ENCODE peak calls at places on chromosomes 13 and 19, in ten cellular contexts. K is stimulated activated CD8-positive, alpha-beta memory T cell treated with anti-CD3 and anti-CD28 coated beads, Interleukin-15, amount 100 ng/mL, for 4 hours; F is tibial artery; Z is HS-5; D is naive thymus-derived CD4-positive, alpha-beta T cell; P is dermis microvascular lymphatic vessel endothelial cell; E is activated CD4-positive, alpha-beta T cell treated with anti-CD3 and anti-CD28 coated beads, Interleukin-2, amount 50 U/mL, for 48 hours; B is ureter; V is NCI-H1436; G is stimulated activated CD4-positive, alpha-beta T cell treated with anti-CD3 and anti-CD28 coated beads, Interleukin-4, amount 100 ng/mL, for 24 hours. N is an unnamed sample.

GRCh38 chr19:45275370-45275971 is 24.4 kb downstream of the MARK4 start:
- DNase-seq in D (no peak), E (no peak), K (no peak), B (no peak), F (no peak), P (no peak), V (no peak), G (no peak), Z (no peak), N (no peak)

GRCh38 chr19:8377598-8377997 is 12.6 kb upstream of the RAB11B start:
- DNase-seq in P (no peak), Z (no peak), D (no peak), F (no peak), G (no peak), V (no peak), K (no peak), E (no peak), B (no peak), N (no peak)

GRCh38 chr19:55098716-55099556 is 18.5 kb downstream of the PPP1R12C start:
- DNase-seq in D (no peak), G (no peak), P (no peak), Z (no peak), K (no peak), B (no peak), F (no peak), V (no peak), E (no peak), N (no peak)

GRCh38 chr13:41311607-41312500 is 787 bp downstream of the NAA16 start:
- DNase-seq in G (peak), V (no peak), K (peak), P (no peak), F (peak), E (peak), Z (no peak), D (peak), B (peak), N (no peak)

GRCh38 chr19:28586501-28586900 is 626.5 kb downstream of the UQCRFS1 start:
- DNase-seq in D (no peak), G (no peak), E (no peak), V (no peak), K (no peak), Z (no peak), B (no peak), P (no peak), F (no peak), N (no peak)

GRCh38 chr19:1250374-1251232 is 2.2 kb downstream of the MIDN start:
- DNase-seq in Z (no peak), V (peak), P (no peak), B (peak), G (no peak), K (no peak), D (peak), E (no peak), F (no peak), N (no peak)

GRCh38 chr13:74026753-74027152 is 107.5 kb downstream of the KLF12 start:
- DNase-seq in Z (no peak), V (no peak), B (peak), F (no peak), E (peak), G (peak), P (no peak), K (peak), D (peak), N (no peak)

GRCh38 chr19:42193706-42194105 is 23.8 kb downstream of the DEDD2 start:
- DNase-seq in G (no peak), Z (no peak), D (no peak), F (no peak), V (no peak), B (no peak), E (no peak), P (no peak), K (no peak), N (peak)

GRCh38 chr19:39550197-39550596 is 10.2 kb upstream of the EID2 start:
- DNase-seq in P (no peak), V (no peak), Z (no peak), G (no peak), E (no peak), F (no peak), D (no peak), B (no peak), K (no peak), N (no peak)

GRCh38 chr19:13029893-13030292 is 34.6 kb downstream of the NFIX start:
- DNase-seq in Z (no peak), K (no peak), V (peak), P (no peak), F (no peak), B (no peak), E (peak), G (no peak), D (no peak), N (no peak)

GRCh38 chr13:31972453-31972852 is 59.1 kb upstream of the FRY start:
- DNase-seq in Z (no peak), E (no peak), F (no peak), D (no peak), K (no peak), V (no peak), B (no peak), G (no peak), P (no peak), N (no peak)